ENCODE peak calls at places on chromosomes 5 and 9, in six cellular contexts. P, A, N, E, K and W are unnamed samples.

GRCh38 chr5:160366230-160366629 is 4.2 kb downstream of the C1QTNF2 start:
- DNase-seq in P (no peak), A (no peak), N (no peak), E (no peak), K (no peak), W (no peak)

GRCh38 chr9:114184071-114184470 is 28.7 kb downstream of the COL27A1 start:
- DNase-seq in P (no peak), A (peak), N (no peak), E (no peak), K (no peak), W (no peak)

GRCh38 chr5:87499478-87500410 is 87.0 kb upstream of the CCNH start:
- DNase-seq in P (peak), A (no peak), N (no peak), E (no peak), K (no peak), W (no peak)

GRCh38 chr9:112059980-112060348 is 115.1 kb downstream of the SUSD1 start:
- DNase-seq in P (no peak), A (no peak), N (no peak), E (no peak), K (no peak), W (no peak)

GRCh38 chr5:37189355-37189754 is 59.8 kb downstream of the CPLANE1 start:
- DNase-seq in P (no peak), A (peak), N (no peak), E (no peak), K (no peak), W (no peak)

GRCh38 chr5:75510836-75511434 is 494 bp downstream of the CERT1 start:
- DNase-seq in P (peak), A (peak), N (peak), E (no peak), K (no peak), W (peak)

GRCh38 chr5:36713541-36713940 is 107.1 kb downstream of the SLC1A3 start:
- DNase-seq in P (no peak), A (no peak), N (no peak), E (no peak), K (no peak), W (no peak)

GRCh38 chr9:121958530-121958929 is 134.6 kb downstream of the TTLL11 start:
- DNase-seq in P (no peak), A (peak), N (no peak), E (no peak), K (no peak), W (peak)

GRCh38 chr5:135393229-135393628 is 5.8 kb downstream of the MACROH2A1 start:
- DNase-seq in P (no peak), A (no peak), N (no peak), E (no peak), K (no peak), W (no peak)

GRCh38 chr5:134138416-134139376 is 24.2 kb downstream of the TCF7 start:
- DNase-seq in P (no peak), A (peak), N (no peak), E (peak), K (no peak), W (peak)

GRCh38 chr9:33017283-33018041 is 7.6 kb upstream of the DNAJA1 start:
- DNase-seq in P (no peak), A (no peak), N (no peak), E (no peak), K (no peak), W (no peak)

GRCh38 chr5:14718778-14719177 is 54.3 kb downstream of the OTULIN start:
- DNase-seq in P (no peak), A (no peak), N (no peak), E (no peak), K (no peak), W (no peak)

GRCh38 chr5:122313001-122313402 is 965 bp downstream of the SNCAIP start:
- DNase-seq in P (peak), A (peak), N (peak), E (no peak), K (no peak), W (peak)

GRCh38 chr5:80251636-80252035 is 4.2 kb downstream of the SERINC5 start:
- DNase-seq in P (no peak), A (peak), N (no peak), E (peak), K (no peak), W (no peak)

GRCh38 chr5:103327893-103328292 is 69.3 kb downstream of the MACIR start:
- DNase-seq in P (no peak), A (no peak), N (no peak), E (no peak), K (no peak), W (no peak)

GRCh38 chr5:39219433-39219832 is at the start of gene FYB1:
- DNase-seq in P (no peak), A (no peak), N (no peak), E (peak), K (no peak), W (peak)

GRCh38 chr5:77876862-77877502 is 100.8 kb upstream of the TBCA start:
- DNase-seq in P (no peak), A (peak), N (no peak), E (no peak), K (no peak), W (peak)

GRCh38 chr9:123063896-123064295 is 30.4 kb downstream of the GPR21 start:
- DNase-seq in P (no peak), A (no peak), N (no peak), E (no peak), K (no peak), W (no peak)

GRCh38 chr5:124398471-124398870 is 348.0 kb downstream of the ZNF608 start:
- DNase-seq in P (no peak), A (peak), N (no peak), E (no peak), K (no peak), W (no peak)

GRCh38 chr9:31745468-31745867 is 639.0 kb upstream of the ACO1 start:
- DNase-seq in P (no peak), A (no peak), N (no peak), E (no peak), K (no peak), W (no peak)

GRCh38 chr9:109012009-109012875 is 1.1 kb downstream of the CTNNAL1 start:
- DNase-seq in P (peak), A (peak), N (peak), E (peak), K (peak), W (peak)

GRCh38 chr9:137369111-137369787 is 53.7 kb downstream of the EXD3 start:
- DNase-seq in P (no peak), A (no peak), N (no peak), E (no peak), K (no peak), W (no peak)

GRCh38 chr5:74360535-74361210 is 279.9 kb downstream of the ENC1 start:
- DNase-seq in P (no peak), A (no peak), N (no peak), E (no peak), K (no peak), W (no peak)

GRCh38 chr9:130172858-130173461 is 756 bp downstream of the NCS1 start:
- DNase-seq in P (no peak), A (no peak), N (peak), E (no peak), K (no peak), W (peak)

GRCh38 chr5:96976-97640 is 5.1 kb downstream of the PLEKHG4B start:
- DNase-seq in P (no peak), A (no peak), N (no peak), E (peak), K (no peak), W (no peak)

GRCh38 chr5:137328418-137328937 is 170.6 kb downstream of the SPOCK1 start:
- DNase-seq in P (no peak), A (no peak), N (no peak), E (no peak), K (no peak), W (no peak)

GRCh38 chr9:89880721-89881120 is 275.9 kb downstream of the GADD45G start:
- DNase-seq in P (no peak), A (no peak), N (no peak), E (no peak), K (no peak), W (no peak)

GRCh38 chr9:37293664-37294524 is 128.6 kb upstream of the GRHPR start:
- DNase-seq in P (no peak), A (peak), N (peak), E (no peak), K (no peak), W (peak)

GRCh38 chr9:37295178-37295577 is 127.3 kb upstream of the GRHPR start:
- DNase-seq in P (no peak), A (no peak), N (no peak), E (no peak), K (no peak), W (no peak)

GRCh38 chr9:37295796-37296195 is 126.7 kb upstream of the GRHPR start:
- DNase-seq in P (peak), A (no peak), N (no peak), E (no peak), K (no peak), W (no peak)

GRCh38 chr9:37300620-37301368 is 121.7 kb upstream of the GRHPR start:
- DNase-seq in P (no peak), A (peak), N (no peak), E (no peak), K (no peak), W (no peak)

GRCh38 chr9:37297592-37297991 is 124.9 kb upstream of the GRHPR start:
- DNase-seq in P (no peak), A (no peak), N (no peak), E (no peak), K (no peak), W (no peak)
- H3K4me2 ChIP-seq in P (no peak), A (no peak), N (no peak), E (no peak), K (no peak), W (no peak)

GRCh38 chr5:126912607-126913006 is 117.8 kb downstream of the MARCHF3 start:
- DNase-seq in P (no peak), A (peak), N (no peak), E (no peak), K (no peak), W (no peak)
- H3K4me2 ChIP-seq in P (no peak), A (no peak), N (no peak), E (no peak), K (no peak), W (no peak)

GRCh38 chr9:120892177-120892747 is 15.3 kb upstream of the PHF19 start:
- DNase-seq in P (no peak), A (no peak), N (no peak), E (no peak), K (no peak), W (no peak)
- H3K4me2 ChIP-seq in P (no peak), A (no peak), N (no peak), E (no peak), K (no peak), W (no peak)

DNA sequence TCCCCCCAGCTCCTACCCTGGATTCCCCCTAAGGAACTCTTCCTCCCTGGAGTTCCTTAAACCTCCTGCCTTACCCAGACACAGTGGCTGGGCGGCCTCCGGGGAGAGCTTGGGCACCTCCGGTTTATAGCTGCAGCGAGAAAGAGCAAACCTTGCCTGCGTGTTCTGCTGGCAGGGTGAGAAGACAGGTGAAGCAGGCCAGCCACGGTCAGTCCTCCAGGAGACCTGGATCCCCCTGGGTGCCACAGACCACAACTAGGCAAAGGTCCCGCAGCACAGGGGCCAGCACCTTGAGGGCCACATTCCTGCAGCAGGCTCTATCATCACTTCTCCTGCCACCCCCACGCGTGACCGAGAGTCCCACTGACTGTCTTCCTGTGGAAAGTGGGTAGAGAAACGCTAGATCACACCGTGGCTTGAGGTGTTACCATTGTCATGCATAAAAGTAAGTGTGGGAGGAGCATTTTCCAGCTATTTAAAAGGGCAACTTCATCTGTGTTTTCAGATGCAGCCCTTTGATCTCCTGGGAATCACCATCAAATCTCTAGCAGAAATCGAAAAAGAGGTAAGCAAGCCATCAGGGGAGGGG is 130.2 kb upstream of the LMX1B start:
- DNase-seq in P (no peak), A (no peak), N (no peak), E (no peak), K (no peak), W (no peak)
- H3K4me2 ChIP-seq in P (no peak), A (no peak), N (no peak), E (no peak), K (no peak), W (no peak)

GRCh38 chr9:16223074-16223871 is 647.2 kb downstream of the BNC2 start:
- DNase-seq in P (no peak), A (no peak), N (no peak), E (no peak), K (no peak), W (no peak)
- H3K4me2 ChIP-seq in P (no peak), A (no peak), N (no peak), E (no peak), K (no peak), W (no peak)

GRCh38 chr5:67538343-67538670 is 341.7 kb upstream of the CD180 start:
- DNase-seq in P (no peak), A (no peak), N (no peak), E (no peak), K (no peak), W (no peak)
- H3K4me2 ChIP-seq in P (no peak), A (no peak), N (no peak), E (no peak), K (no peak), W (no peak)

DNA sequence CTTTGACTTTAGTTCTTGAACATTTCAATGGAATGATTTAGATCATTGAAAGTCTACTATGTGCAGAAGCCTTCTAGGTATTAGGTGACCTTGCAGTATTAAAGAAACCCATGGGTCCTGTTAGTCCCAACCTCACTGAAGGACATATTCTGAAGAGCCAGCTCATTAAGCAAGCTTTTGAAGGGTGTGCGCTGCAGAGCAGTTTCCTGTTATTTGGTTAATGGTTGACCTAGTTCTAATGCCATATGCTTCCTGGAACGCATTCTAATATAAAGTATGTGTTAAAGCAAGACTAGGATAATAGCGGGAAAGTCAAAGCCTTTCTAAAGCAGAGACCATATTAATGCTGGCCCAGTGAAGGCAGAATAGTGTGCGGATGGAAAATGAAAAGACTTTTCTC is 20.1 kb downstream of the ZNF462 start:
- DNase-seq in P (no peak), A (no peak), N (no peak), E (no peak), K (no peak), W (no peak)
- H3K4me2 ChIP-seq in P (peak), A (no peak), N (no peak), E (no peak), K (no peak), W (no peak)

GRCh38 chr5:57210633-57211032 is 36.8 kb downstream of the GPBP1 start:
- DNase-seq in P (no peak), A (no peak), N (no peak), E (no peak), K (no peak), W (no peak)

GRCh38 chr5:57207681-57208080 is 33.8 kb downstream of the GPBP1 start:
- DNase-seq in P (no peak), A (no peak), N (no peak), E (no peak), K (no peak), W (no peak)

GRCh38 chr5:57207007-57207653 is 33.3 kb downstream of the GPBP1 start:
- DNase-seq in P (no peak), A (no peak), N (no peak), E (no peak), K (no peak), W (no peak)

GRCh38 chr5:57209316-57210040 is 35.6 kb downstream of the GPBP1 start:
- DNase-seq in P (peak), A (peak), N (peak), E (peak), K (peak), W (peak)

DNA sequence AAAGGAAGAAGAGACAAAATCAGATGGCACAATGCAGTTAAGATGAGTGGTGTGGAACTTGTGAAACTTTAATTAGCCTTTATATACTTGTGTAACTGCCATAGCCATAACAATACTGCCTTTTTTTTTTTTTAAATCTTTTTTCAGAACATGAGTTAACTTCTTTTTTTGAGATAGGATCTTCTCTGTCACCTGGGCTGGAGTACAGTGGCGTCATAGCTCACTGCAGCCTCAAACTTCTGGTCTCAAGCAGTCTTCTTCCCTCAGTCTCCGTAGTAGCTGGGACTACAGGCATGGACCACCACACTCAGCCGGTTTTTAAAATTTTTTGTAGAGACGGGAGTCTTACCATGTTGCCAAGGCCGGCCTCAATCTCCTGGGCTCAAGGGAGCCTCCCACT is 37.2 kb downstream of the GPBP1 start:
- DNase-seq in P (no peak), A (no peak), N (no peak), E (no peak), K (no peak), W (no peak)
- H3K4me2 ChIP-seq in P (peak), A (no peak), N (no peak), E (no peak), K (no peak), W (no peak)

GRCh38 chr9:91033802-91034201 is 232.2 kb downstream of the SYK start:
- DNase-seq in P (peak), A (no peak), N (peak), E (no peak), K (peak), W (peak)

GRCh38 chr9:91036356-91036755 is 234.7 kb downstream of the SYK start:
- DNase-seq in P (no peak), A (no peak), N (no peak), E (no peak), K (no peak), W (no peak)

GRCh38 chr9:91034521-91034920 is 232.9 kb downstream of the SYK start:
- DNase-seq in P (no peak), A (no peak), N (no peak), E (peak), K (no peak), W (no peak)

GRCh38 chr9:91035825-91036208 is 234.2 kb downstream of the SYK start:
- DNase-seq in P (no peak), A (no peak), N (no peak), E (no peak), K (no peak), W (peak)

GRCh38 chr9:91034976-91035824 is 233.6 kb downstream of the SYK start:
- DNase-seq in P (no peak), A (no peak), N (no peak), E (no peak), K (no peak), W (no peak)
- H3K4me2 ChIP-seq in P (no peak), A (no peak), N (no peak), E (no peak), K (no peak), W (no peak)

DNA sequence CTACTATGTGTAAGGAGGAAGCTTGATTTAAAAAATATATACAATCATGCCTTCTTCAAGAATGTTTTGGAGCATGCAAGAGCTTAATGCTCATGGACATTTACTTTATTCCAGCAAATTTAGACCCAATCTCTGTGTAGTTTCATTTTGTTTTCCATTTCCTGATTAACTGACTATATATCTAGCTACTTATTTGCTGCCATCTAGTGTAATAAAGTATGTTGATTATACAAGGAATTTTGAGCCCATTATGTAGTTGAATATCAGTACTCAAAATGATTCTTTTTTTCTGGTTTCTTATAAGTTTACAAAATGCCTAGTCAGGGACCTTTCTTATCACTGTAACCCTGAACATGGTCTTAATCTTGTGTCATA is 100.0 kb upstream of the CCDC152 start:
- DNase-seq in P (no peak), A (no peak), N (no peak), E (no peak), K (no peak), W (no peak)
- H3K4me2 ChIP-seq in P (no peak), A (no peak), N (no peak), E (peak), K (no peak), W (no peak)